ENCODE peak calls at places on chromosomes 16 and 17, in five cellular contexts. F is iPS-NIHi11; D is germinal center; L is RCC 7860; S is activated naive CD8-positive, alpha-beta T cell treated with anti-CD3 and anti-CD28 coated beads, Interleukin-2, amount 50 U/mL, for 24 hours. W is an unnamed sample.

GRCh38 chr16:23679274-23679985 is 741 bp downstream of the PLK1 start:
- DNase-seq in F (peak; percentile 75), D (peak; percentile 42), L (peak; percentile 52), S (peak; percentile 43), W (peak; percentile 44)

GRCh38 chr17:60110586-60110985 is 31.9 kb upstream of the HEATR6 start:
- DNase-seq in F (no peak), D (no peak), L (no peak), S (no peak), W (no peak)

GRCh38 chr17:30323895-30324319 is 9.9 kb downstream of the TMIGD1 start:
- DNase-seq in F (no peak), D (peak; percentile 7), L (peak; percentile 68), S (peak; percentile 27), W (peak; percentile 49)

GRCh38 chr17:48544356-48545021 is 420 bp downstream of the HOXB2 start:
- DNase-seq in F (no peak), D (no peak), L (peak; percentile 44), S (peak; percentile 57), W (peak; percentile 94)

GRCh38 chr17:68843522-68843921 is 111.7 kb downstream of the ABCA8 start:
- DNase-seq in F (no peak), D (no peak), L (no peak), S (no peak), W (no peak)

GRCh38 chr17:19281161-19281560 is 44.0 kb downstream of the EPN2 start:
- DNase-seq in F (no peak), D (no peak), L (no peak), S (no peak), W (no peak)

GRCh38 chr17:17172990-17173389 is 33.1 kb downstream of the PLD6 start:
- DNase-seq in F (no peak), D (no peak), L (no peak), S (no peak), W (no peak)

GRCh38 chr17:78839173-78839761 is 1.3 kb downstream of the USP36 start:
- DNase-seq in F (no peak), D (peak; percentile 34), L (peak; percentile 64), S (no peak), W (peak; percentile 62)

GRCh38 chr17:79531191-79531590 is 79.7 kb downstream of the RBFOX3 start:
- DNase-seq in F (no peak), D (no peak), L (no peak), S (no peak), W (no peak)